ENCODE peak calls at places on chromosomes 16 and 17, in ten cellular contexts. One of them, this sample, is unnamed.
A peak's percentile ranks its signal among the peaks of the same experiment; 100 is the strongest.

GRCh38 chr16:11909653-11910551 is 5.9 kb downstream of the GSPT1 start:
- DNase-seq in NCI-H1417: no peak
- DNase-seq in cerebellar nuclear complex: no peak
- DNase-seq in coronary artery: no peak
- DNase-seq in cardiac muscle cell: no peak
- DNase-seq in activated gamma-delta T cell: no peak
- DNase-seq in NCI-H1105: no peak
- DNase-seq in endodermal cell: no peak
- DNase-seq in foreskin fibroblast: no peak
- DNase-seq in T-helper 1 cell: no peak
- DNase-seq in this sample: no peak

GRCh38 chr16:12317121-12317810 is 340.7 kb downstream of the SNX29 start:
- DNase-seq in NCI-H1417: peak; percentile 45
- DNase-seq in cerebellar nuclear complex: no peak
- DNase-seq in coronary artery: no peak
- DNase-seq in cardiac muscle cell: no peak
- DNase-seq in activated gamma-delta T cell: no peak
- DNase-seq in NCI-H1105: no peak
- DNase-seq in endodermal cell: no peak
- DNase-seq in foreskin fibroblast: no peak
- DNase-seq in T-helper 1 cell: no peak
- DNase-seq in this sample: no peak

GRCh38 chr16:29973384-29974246 is at the start of gene TAOK2:
- DNase-seq in NCI-H1417: peak; percentile 99
- DNase-seq in cerebellar nuclear complex: peak; percentile 99
- DNase-seq in coronary artery: peak; percentile 100
- DNase-seq in cardiac muscle cell: peak; percentile 99
- DNase-seq in activated gamma-delta T cell: peak; percentile 96
- DNase-seq in NCI-H1105: peak; percentile 96
- DNase-seq in endodermal cell: peak; percentile 100
- DNase-seq in foreskin fibroblast: peak; percentile 99
- DNase-seq in T-helper 1 cell: peak; percentile 88
- DNase-seq in this sample: peak; percentile 99

GRCh38 chr16:12341966-12342365 is 365.4 kb downstream of the SNX29 start:
- DNase-seq in NCI-H1417: no peak
- DNase-seq in cerebellar nuclear complex: no peak
- DNase-seq in coronary artery: no peak
- DNase-seq in cardiac muscle cell: no peak
- DNase-seq in activated gamma-delta T cell: no peak
- DNase-seq in NCI-H1105: no peak
- DNase-seq in endodermal cell: no peak
- DNase-seq in foreskin fibroblast: no peak
- DNase-seq in T-helper 1 cell: no peak
- DNase-seq in this sample: no peak

GRCh38 chr16:87484487-87485331 is 8.1 kb downstream of the ZCCHC14 start:
- DNase-seq in NCI-H1417: no peak
- DNase-seq in cerebellar nuclear complex: no peak
- DNase-seq in coronary artery: no peak
- DNase-seq in cardiac muscle cell: no peak
- DNase-seq in activated gamma-delta T cell: no peak
- DNase-seq in NCI-H1105: no peak
- DNase-seq in endodermal cell: no peak
- DNase-seq in foreskin fibroblast: no peak
- DNase-seq in T-helper 1 cell: no peak
- DNase-seq in this sample: no peak

GRCh38 chr17:68057531-68057952 is 22.0 kb downstream of the KPNA2 start:
- DNase-seq in NCI-H1417: peak; percentile 13
- DNase-seq in cerebellar nuclear complex: no peak
- DNase-seq in coronary artery: no peak
- DNase-seq in cardiac muscle cell: no peak
- DNase-seq in activated gamma-delta T cell: no peak
- DNase-seq in NCI-H1105: no peak
- DNase-seq in endodermal cell: peak; percentile 78
- DNase-seq in foreskin fibroblast: no peak
- DNase-seq in T-helper 1 cell: peak; percentile 45
- DNase-seq in this sample: peak; percentile 44

GRCh38 chr16:27224271-27224737 is 21.0 kb downstream of the KDM8 start:
- DNase-seq in NCI-H1417: no peak
- DNase-seq in cerebellar nuclear complex: no peak
- DNase-seq in coronary artery: no peak
- DNase-seq in cardiac muscle cell: no peak
- DNase-seq in activated gamma-delta T cell: no peak
- DNase-seq in NCI-H1105: no peak
- DNase-seq in endodermal cell: no peak
- DNase-seq in foreskin fibroblast: no peak
- DNase-seq in T-helper 1 cell: no peak
- DNase-seq in this sample: no peak

GRCh38 chr16:58515871-58516767 is 802 bp downstream of the SETD6 start:
- DNase-seq in NCI-H1417: no peak
- DNase-seq in cerebellar nuclear complex: no peak
- DNase-seq in coronary artery: no peak
- DNase-seq in cardiac muscle cell: peak; percentile 37
- DNase-seq in activated gamma-delta T cell: no peak
- DNase-seq in NCI-H1105: peak; percentile 46
- DNase-seq in endodermal cell: peak; percentile 89
- DNase-seq in foreskin fibroblast: no peak
- DNase-seq in T-helper 1 cell: no peak
- DNase-seq in this sample: peak; percentile 70

GRCh38 chr17:74042744-74043486 is 160.6 kb upstream of the RPL38 start:
- DNase-seq in NCI-H1417: no peak
- DNase-seq in cerebellar nuclear complex: peak; percentile 69
- DNase-seq in coronary artery: no peak
- DNase-seq in cardiac muscle cell: no peak
- DNase-seq in activated gamma-delta T cell: no peak
- DNase-seq in NCI-H1105: no peak
- DNase-seq in endodermal cell: peak; percentile 82
- DNase-seq in foreskin fibroblast: peak; percentile 32
- DNase-seq in T-helper 1 cell: no peak
- DNase-seq in this sample: no peak

GRCh38 chr17:48740537-48740936 is 12.0 kb upstream of the HOXB13 start:
- DNase-seq in NCI-H1417: no peak
- DNase-seq in cerebellar nuclear complex: no peak
- DNase-seq in coronary artery: no peak
- DNase-seq in cardiac muscle cell: no peak
- DNase-seq in activated gamma-delta T cell: no peak
- DNase-seq in NCI-H1105: no peak
- DNase-seq in endodermal cell: no peak
- DNase-seq in foreskin fibroblast: no peak
- DNase-seq in T-helper 1 cell: no peak
- DNase-seq in this sample: no peak

GRCh38 chr17:17564323-17564722 is 27.2 kb downstream of the PEMT start:
- DNase-seq in NCI-H1417: no peak
- DNase-seq in cerebellar nuclear complex: no peak
- DNase-seq in coronary artery: no peak
- DNase-seq in cardiac muscle cell: no peak
- DNase-seq in activated gamma-delta T cell: no peak
- DNase-seq in NCI-H1105: no peak
- DNase-seq in endodermal cell: no peak
- DNase-seq in foreskin fibroblast: no peak
- DNase-seq in T-helper 1 cell: no peak
- DNase-seq in this sample: no peak

GRCh38 chr17:44086364-44087311 is 16.1 kb downstream of the G6PC3 start:
- DNase-seq in NCI-H1417: peak; percentile 77
- DNase-seq in cerebellar nuclear complex: no peak
- DNase-seq in coronary artery: no peak
- DNase-seq in cardiac muscle cell: no peak
- DNase-seq in activated gamma-delta T cell: no peak
- DNase-seq in NCI-H1105: no peak
- DNase-seq in endodermal cell: peak; percentile 92
- DNase-seq in foreskin fibroblast: peak; percentile 94
- DNase-seq in T-helper 1 cell: no peak
- DNase-seq in this sample: peak; percentile 52

GRCh38 chr16:75420987-75421819 is 12.1 kb downstream of the CFDP1 start:
- DNase-seq in NCI-H1417: peak; percentile 35
- DNase-seq in cerebellar nuclear complex: no peak
- DNase-seq in coronary artery: no peak
- DNase-seq in cardiac muscle cell: peak; percentile 80
- DNase-seq in activated gamma-delta T cell: no peak
- DNase-seq in NCI-H1105: no peak
- DNase-seq in endodermal cell: peak; percentile 93
- DNase-seq in foreskin fibroblast: peak; percentile 39
- DNase-seq in T-helper 1 cell: no peak
- DNase-seq in this sample: peak; percentile 91

GRCh38 chr17:59331929-59332889 is 754 bp downstream of the YPEL2 start:
- DNase-seq in NCI-H1417: peak; percentile 65
- DNase-seq in cerebellar nuclear complex: no peak
- DNase-seq in coronary artery: peak; percentile 86
- DNase-seq in cardiac muscle cell: peak; percentile 45
- DNase-seq in activated gamma-delta T cell: peak; percentile 33
- DNase-seq in NCI-H1105: no peak
- DNase-seq in endodermal cell: peak; percentile 83
- DNase-seq in foreskin fibroblast: no peak
- DNase-seq in T-helper 1 cell: no peak
- DNase-seq in this sample: peak; percentile 52

GRCh38 chr17:43316522-43317142 is 82.2 kb upstream of the ARL4D start:
- DNase-seq in NCI-H1417: no peak
- DNase-seq in cerebellar nuclear complex: no peak
- DNase-seq in coronary artery: no peak
- DNase-seq in cardiac muscle cell: peak; percentile 32
- DNase-seq in activated gamma-delta T cell: no peak
- DNase-seq in NCI-H1105: no peak
- DNase-seq in endodermal cell: peak; percentile 82
- DNase-seq in foreskin fibroblast: no peak
- DNase-seq in T-helper 1 cell: no peak
- DNase-seq in this sample: peak; percentile 36

GRCh38 chr17:46972346-46972745 is 6.7 kb downstream of the RPRML start:
- DNase-seq in NCI-H1417: no peak
- DNase-seq in cerebellar nuclear complex: no peak
- DNase-seq in coronary artery: no peak
- DNase-seq in cardiac muscle cell: no peak
- DNase-seq in activated gamma-delta T cell: no peak
- DNase-seq in NCI-H1105: no peak
- DNase-seq in endodermal cell: no peak
- DNase-seq in foreskin fibroblast: no peak
- DNase-seq in T-helper 1 cell: no peak
- DNase-seq in this sample: no peak

GRCh38 chr16:4936181-4936990 is 562 bp downstream of the PPL start:
- DNase-seq in NCI-H1417: peak; percentile 65
- DNase-seq in cerebellar nuclear complex: no peak
- DNase-seq in coronary artery: no peak
- DNase-seq in cardiac muscle cell: peak; percentile 57
- DNase-seq in activated gamma-delta T cell: no peak
- DNase-seq in NCI-H1105: peak; percentile 9
- DNase-seq in endodermal cell: peak; percentile 85
- DNase-seq in foreskin fibroblast: no peak
- DNase-seq in T-helper 1 cell: no peak
- DNase-seq in this sample: peak; percentile 82

GRCh38 chr16:17556276-17557052 is 85.7 kb upstream of the XYLT1 start:
- DNase-seq in NCI-H1417: peak; percentile 19
- DNase-seq in cerebellar nuclear complex: no peak
- DNase-seq in coronary artery: no peak
- DNase-seq in cardiac muscle cell: peak; percentile 44
- DNase-seq in activated gamma-delta T cell: no peak
- DNase-seq in NCI-H1105: no peak
- DNase-seq in endodermal cell: peak; percentile 57
- DNase-seq in foreskin fibroblast: peak; percentile 12
- DNase-seq in T-helper 1 cell: no peak
- DNase-seq in this sample: peak; percentile 77

GRCh38 chr17:30093463-30094147 is 23.0 kb upstream of the NSRP1 start:
- DNase-seq in NCI-H1417: peak; percentile 84
- DNase-seq in cerebellar nuclear complex: no peak
- DNase-seq in coronary artery: no peak
- DNase-seq in cardiac muscle cell: peak; percentile 76
- DNase-seq in activated gamma-delta T cell: no peak
- DNase-seq in NCI-H1105: peak; percentile 9
- DNase-seq in endodermal cell: peak; percentile 93
- DNase-seq in foreskin fibroblast: peak; percentile 36
- DNase-seq in T-helper 1 cell: peak; percentile 41
- DNase-seq in this sample: peak; percentile 89

GRCh38 chr17:77681820-77682219 is 276.7 kb upstream of the TNRC6C start:
- DNase-seq in NCI-H1417: no peak
- DNase-seq in cerebellar nuclear complex: no peak
- DNase-seq in coronary artery: peak; percentile 68
- DNase-seq in cardiac muscle cell: no peak
- DNase-seq in activated gamma-delta T cell: no peak
- DNase-seq in NCI-H1105: no peak
- DNase-seq in endodermal cell: peak; percentile 33
- DNase-seq in foreskin fibroblast: peak; percentile 27
- DNase-seq in T-helper 1 cell: no peak
- DNase-seq in this sample: no peak

GRCh38 chr17:76166168-76166567 is 25.1 kb upstream of the FOXJ1 start:
- DNase-seq in NCI-H1417: no peak
- DNase-seq in cerebellar nuclear complex: no peak
- DNase-seq in coronary artery: no peak
- DNase-seq in cardiac muscle cell: no peak
- DNase-seq in activated gamma-delta T cell: no peak
- DNase-seq in NCI-H1105: no peak
- DNase-seq in endodermal cell: no peak
- DNase-seq in foreskin fibroblast: peak; percentile 63
- DNase-seq in T-helper 1 cell: no peak
- DNase-seq in this sample: no peak